ENCODE peak calls at places on chromosome 1, in four cellular contexts. G, L, M and O are unnamed samples.

GRCh38 chr1:66676616-66677298 is 75.5 kb upstream of the DYNLT5 start:
- DNase-seq in G (no peak), L (peak), M (peak), O (peak)

GRCh38 chr1:221793439-221794078 is 51.7 kb upstream of the DUSP10 start:
- DNase-seq in G (no peak), L (no peak), M (no peak), O (no peak)

GRCh38 chr1:161017756-161018630 is 3.0 kb downstream of the F11R start:
- DNase-seq in G (no peak), L (no peak), M (no peak), O (no peak)

GRCh38 chr1:18404460-18404859 is 76.3 kb upstream of the KLHDC7A start:
- DNase-seq in G (no peak), L (no peak), M (no peak), O (no peak)

GRCh38 chr1:200660719-200661118 is 9.0 kb downstream of the DDX59 start:
- DNase-seq in G (no peak), L (no peak), M (peak), O (peak)

GRCh38 chr1:183721041-183721440 is 67.9 kb upstream of the APOBEC4 start:
- DNase-seq in G (no peak), L (no peak), M (no peak), O (no peak)

GRCh38 chr1:158362501-158362900 is 8.8 kb downstream of the CD1E start:
- DNase-seq in G (no peak), L (no peak), M (no peak), O (no peak)

GRCh38 chr1:41221995-41222991 is 19.8 kb downstream of the SCMH1 start:
- DNase-seq in G (no peak), L (no peak), M (peak), O (peak)

GRCh38 chr1:175511496-175511895 is 231.9 kb downstream of the TNR start:
- DNase-seq in G (no peak), L (no peak), M (no peak), O (no peak)

GRCh38 chr1:162561616-162562451 is at the start of gene UAP1:
- DNase-seq in G (no peak), L (no peak), M (no peak), O (no peak)

GRCh38 chr1:167663002-167663772 is 33.2 kb downstream of the RCSD1 start:
- DNase-seq in G (peak), L (peak), M (peak), O (peak)

GRCh38 chr1:151371744-151372410 is 628 bp downstream of the SELENBP1 start:
- DNase-seq in G (peak), L (peak), M (peak), O (peak)

GRCh38 chr1:203678943-203679661 is 52.5 kb downstream of the ATP2B4 start:
- DNase-seq in G (no peak), L (no peak), M (no peak), O (no peak)

GRCh38 chr1:202551683-202552082 is 158.6 kb downstream of the SYT2 start:
- DNase-seq in G (peak), L (no peak), M (no peak), O (peak)

GRCh38 chr1:34825455-34826081 is 32.8 kb downstream of the GJA4 start:
- DNase-seq in G (peak), L (no peak), M (no peak), O (no peak)

GRCh38 chr1:17023573-17023972 is 11.8 kb upstream of the ATP13A2 start:
- DNase-seq in G (no peak), L (no peak), M (no peak), O (no peak)

GRCh38 chr1:203250936-203251335 is 21.5 kb upstream of the CHIT1 start:
- DNase-seq in G (no peak), L (no peak), M (no peak), O (no peak)

GRCh38 chr1:23194119-23194984 is 22.9 kb downstream of the HTR1D start:
- DNase-seq in G (peak), L (peak), M (peak), O (peak)

GRCh38 chr1:218525451-218526197 is 180.5 kb downstream of the TGFB2 start:
- DNase-seq in G (no peak), L (no peak), M (no peak), O (no peak)

GRCh38 chr1:4170548-4170947 is 270.5 kb upstream of the C1orf174 start:
- DNase-seq in G (no peak), L (no peak), M (no peak), O (no peak)

GRCh38 chr1:56397811-56398231 is 181.5 kb downstream of the PLPP3 start:
- DNase-seq in G (no peak), L (peak), M (peak), O (peak)

GRCh38 chr1:225921734-225922709 is 2.0 kb downstream of the PYCR2 start:
- DNase-seq in G (peak), L (no peak), M (no peak), O (peak)

GRCh38 chr1:22500476-22500875 is 48.8 kb downstream of the ZBTB40 start:
- DNase-seq in G (no peak), L (peak), M (peak), O (peak)

GRCh38 chr1:2349821-2350220 is 41.5 kb downstream of the MORN1 start:
- DNase-seq in G (no peak), L (no peak), M (no peak), O (no peak)

GRCh38 chr1:151846062-151846568 is 6.5 kb upstream of the C2CD4D start:
- DNase-seq in G (no peak), L (no peak), M (peak), O (peak)

GRCh38 chr1:53639251-53639721 is 99.7 kb downstream of the GLIS1 start:
- DNase-seq in G (peak), L (peak), M (no peak), O (peak)

GRCh38 chr1:233113009-233113712 is 162.8 kb downstream of the NTPCR start:
- DNase-seq in G (peak), L (peak), M (peak), O (peak)

GRCh38 chr1:31295874-31296485 is 608 bp downstream of the SNRNP40 start:
- DNase-seq in G (no peak), L (no peak), M (no peak), O (peak)

GRCh38 chr1:243234978-243235657 is 20.0 kb downstream of the CEP170 start:
- DNase-seq in G (no peak), L (peak), M (peak), O (peak)

GRCh38 chr1:244302889-244303609 is 148.7 kb downstream of the ADSS2 start:
- DNase-seq in G (peak), L (peak), M (peak), O (peak)

GRCh38 chr1:2052756-2053155 is 2.5 kb downstream of the PRKCZ start:
- DNase-seq in G (no peak), L (no peak), M (no peak), O (no peak)

GRCh38 chr1:186183970-186184628 is 191.0 kb downstream of the TPR start:
- DNase-seq in G (no peak), L (peak), M (peak), O (no peak)

GRCh38 chr1:234658143-234658542 is 48.2 kb upstream of the IRF2BP2 start:
- DNase-seq in G (peak), L (peak), M (peak), O (peak)

GRCh38 chr1:64967381-64967780 is 1.0 kb upstream of the JAK1 start:
- DNase-seq in G (no peak), L (no peak), M (no peak), O (no peak)

GRCh38 chr1:224067207-224067606 is 46.7 kb upstream of the FBXO28 start:
- DNase-seq in G (no peak), L (no peak), M (no peak), O (no peak)

GRCh38 chr1:54570161-54570560 is 22.1 kb downstream of the ACOT11 start:
- DNase-seq in G (no peak), L (no peak), M (no peak), O (no peak)

GRCh38 chr1:177650947-177651346 is 318.9 kb downstream of the SEC16B start:
- DNase-seq in G (no peak), L (no peak), M (no peak), O (no peak)

GRCh38 chr1:203669739-203670138 is 43.1 kb downstream of the ATP2B4 start:
- DNase-seq in G (no peak), L (peak), M (peak), O (peak)

DNA sequence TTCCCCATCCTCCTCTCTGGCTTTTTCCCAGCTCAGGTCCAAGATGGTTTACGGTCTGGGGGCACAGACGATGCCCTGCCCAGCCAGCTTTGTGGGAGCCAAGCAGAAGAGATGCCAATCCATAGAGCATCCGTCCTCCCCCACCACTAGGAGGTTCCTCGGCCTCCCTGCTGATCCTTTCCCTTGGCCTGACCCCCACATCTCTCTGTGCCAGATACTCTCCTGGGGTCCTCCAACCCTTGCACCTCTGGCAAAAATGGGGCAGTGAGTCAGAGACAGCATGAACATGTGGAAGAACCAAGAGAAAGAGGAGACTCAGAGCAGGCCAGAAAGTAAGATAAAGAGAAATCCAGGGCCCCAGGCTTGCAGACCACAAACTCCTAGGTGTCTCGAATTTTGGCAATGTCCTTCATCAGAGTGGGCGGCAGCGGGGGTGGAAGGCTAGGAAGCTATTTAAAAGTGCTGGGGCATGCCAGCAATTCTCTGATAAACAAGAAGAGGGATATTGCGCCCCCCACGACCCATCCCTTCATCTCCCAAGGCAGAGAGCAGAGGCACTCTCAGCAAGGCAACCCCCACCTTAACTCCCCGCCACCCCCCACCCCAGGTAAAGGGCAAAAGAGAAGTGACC is 11.4 kb downstream of the BLACAT1 start:
- DNase-seq in G (no peak), L (no peak), M (peak), O (no peak)
- TF ChIP-seq CTCF in G (no peak), L (no peak), M (peak), O (no peak)

DNA sequence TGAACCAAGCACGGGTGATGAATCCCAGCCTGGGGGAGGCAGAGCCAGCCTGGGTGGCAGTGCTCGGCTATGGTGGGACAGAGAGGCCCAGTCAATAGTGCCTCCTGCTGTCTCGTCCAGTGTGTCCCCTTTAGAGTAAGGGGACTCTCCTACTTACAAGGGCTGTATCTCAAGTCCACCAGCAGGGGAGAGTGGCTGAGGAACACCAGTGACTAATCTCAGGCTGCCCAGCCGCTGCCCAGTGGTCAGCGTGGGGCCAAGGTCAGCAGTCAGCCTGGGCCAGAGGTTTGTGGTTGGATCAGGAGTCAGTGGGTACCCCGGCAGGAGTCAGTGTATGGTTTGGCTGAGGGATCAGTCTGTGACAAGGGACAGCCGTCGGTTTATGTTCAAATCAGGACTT is 109.2 kb upstream of the RUNX3 start:
- DNase-seq in G (no peak), L (no peak), M (no peak), O (no peak)
- H3K4me3 ChIP-seq in G (no peak), L (no peak), M (no peak), O (no peak)

GRCh38 chr1:9823943-9824701 is at the start of gene CLSTN1:
- DNase-seq in G (peak), L (peak), M (peak), O (peak)
- TF ChIP-seq CTCF in G (no peak), L (no peak), M (no peak), O (no peak)

GRCh38 chr1:173603056-173603591 is at the start of gene SLC9C2:
- DNase-seq in G (no peak), L (peak), M (peak), O (peak)
- H3K4me3 ChIP-seq in G (no peak), L (no peak), M (peak), O (peak)

GRCh38 chr1:155091071-155092051 is 12.7 kb downstream of the EFNA3 start:
- DNase-seq in G (peak), L (peak), M (peak), O (peak)
- TF ChIP-seq CTCF in G (peak), L (peak), M (peak), O (peak)

GRCh38 chr1:236700903-236701302 is 14.6 kb downstream of the ACTN2 start:
- DNase-seq in G (no peak), L (no peak), M (no peak), O (no peak)

GRCh38 chr1:236710328-236710892 is 24.1 kb downstream of the ACTN2 start:
- DNase-seq in G (no peak), L (no peak), M (no peak), O (no peak)

GRCh38 chr1:236702995-236703394 is 16.7 kb downstream of the ACTN2 start:
- DNase-seq in G (no peak), L (no peak), M (no peak), O (no peak)

GRCh38 chr1:236701782-236702181 is 15.5 kb downstream of the ACTN2 start:
- DNase-seq in G (no peak), L (no peak), M (no peak), O (no peak)

GRCh38 chr1:236705771-236706565 is 19.7 kb downstream of the ACTN2 start:
- DNase-seq in G (no peak), L (no peak), M (no peak), O (no peak)
- H3K4me3 ChIP-seq in G (no peak), L (no peak), M (no peak), O (no peak)

GRCh38 chr1:205921559-205921887 is 21.7 kb downstream of the SLC26A9 start:
- DNase-seq in G (no peak), L (no peak), M (no peak), O (no peak)

GRCh38 chr1:205922314-205922713 is 20.9 kb downstream of the SLC26A9 start:
- DNase-seq in G (no peak), L (no peak), M (no peak), O (no peak)

GRCh38 chr1:205920159-205920558 is 23.1 kb downstream of the SLC26A9 start:
- DNase-seq in G (no peak), L (peak), M (peak), O (peak)

GRCh38 chr1:205922806-205923205 is 20.4 kb downstream of the SLC26A9 start:
- DNase-seq in G (no peak), L (no peak), M (no peak), O (no peak)

DNA sequence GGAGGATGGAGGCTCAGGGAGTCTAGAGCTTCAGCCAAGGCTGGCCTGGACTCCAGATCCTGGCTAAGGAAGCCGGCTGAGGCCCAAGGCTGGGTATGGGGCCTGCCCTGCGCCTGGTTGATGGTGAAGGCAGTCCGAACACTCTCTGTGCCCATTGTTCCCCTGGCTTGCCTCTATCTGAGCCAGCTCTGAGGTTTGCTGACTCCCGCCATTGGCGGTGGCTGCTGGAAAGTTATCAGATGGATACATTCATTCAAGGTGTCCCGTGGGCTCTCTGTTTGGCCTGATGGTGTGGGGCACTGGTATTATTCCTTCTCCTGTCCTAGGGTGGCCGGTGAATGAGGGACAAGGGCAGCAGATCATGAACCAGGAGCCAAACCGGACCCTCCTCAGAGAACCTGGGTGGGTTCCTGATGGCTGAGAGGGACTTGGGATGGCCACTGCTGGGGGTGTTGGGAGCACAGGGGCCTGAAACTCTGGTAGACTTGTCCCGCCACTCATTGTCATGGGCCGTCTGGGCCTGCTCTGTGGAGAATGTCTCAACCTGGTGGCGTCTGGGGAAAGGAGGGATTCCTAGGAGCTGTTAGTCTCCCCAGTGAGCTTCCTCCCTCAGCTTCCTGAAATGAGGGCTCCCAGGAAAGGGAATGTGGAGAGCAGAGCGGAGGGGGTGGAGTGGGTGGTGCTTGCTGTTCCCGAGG is 22.2 kb downstream of the SLC26A9 start:
- DNase-seq in G (no peak), L (no peak), M (no peak), O (no peak)
- TF ChIP-seq CTCF in G (no peak), L (no peak), M (no peak), O (no peak)

DNA sequence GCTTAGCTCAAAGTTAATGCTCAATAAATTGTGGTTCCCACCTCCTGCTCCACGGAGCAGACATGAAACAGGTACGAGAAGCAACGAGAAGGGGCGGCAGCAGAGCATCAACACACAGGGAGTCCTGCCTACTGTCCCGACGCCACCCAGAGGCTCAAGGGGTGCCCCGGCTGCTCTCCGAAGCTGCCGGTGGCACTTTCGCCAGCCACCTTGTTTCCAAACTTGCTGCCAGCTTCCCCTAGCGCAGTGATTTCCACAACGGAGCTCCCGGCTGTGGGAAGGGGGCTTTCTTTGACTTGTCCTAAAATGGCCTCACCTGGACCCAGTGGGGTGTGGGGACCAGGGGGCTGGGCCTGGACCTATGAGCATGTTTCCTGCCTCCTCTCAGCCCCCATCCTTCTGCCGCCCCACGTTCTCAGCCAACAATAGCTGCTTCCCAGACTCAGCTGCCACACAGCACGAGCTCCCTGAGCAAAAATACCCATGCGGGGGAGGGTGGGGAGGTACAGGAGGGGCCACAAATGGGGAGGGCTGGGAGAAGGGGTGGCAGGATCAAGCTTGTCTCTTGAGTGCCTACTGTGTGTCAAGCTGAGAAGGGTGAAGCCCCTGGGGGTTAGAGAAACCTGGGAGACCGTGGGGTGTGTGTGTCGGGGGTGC is 35.6 kb upstream of the ECE1 start:
- DNase-seq in G (no peak), L (no peak), M (no peak), O (no peak)
- H3K4me3 ChIP-seq in G (no peak), L (no peak), M (no peak), O (no peak)

DNA sequence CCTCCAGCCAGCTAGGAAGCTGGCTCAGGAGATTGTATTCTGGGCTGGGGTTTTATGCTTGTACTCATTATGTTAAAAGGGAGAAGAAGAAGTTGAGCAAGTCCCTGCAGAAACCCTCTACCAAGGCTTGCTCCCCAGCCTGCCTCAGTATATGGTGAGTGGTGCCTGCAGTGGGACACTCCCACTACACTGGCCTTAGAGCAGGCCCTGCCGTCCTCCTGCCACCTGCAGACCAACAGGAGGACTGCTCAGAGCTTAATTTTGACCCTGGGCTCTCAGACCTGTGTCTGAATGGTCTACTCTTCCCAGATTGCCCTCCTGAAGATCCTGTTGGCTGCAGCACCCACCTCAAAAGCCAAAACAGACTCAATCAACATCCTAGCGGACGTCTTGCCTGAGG is 13.0 kb downstream of the STRIP1 start:
- DNase-seq in G (no peak), L (no peak), M (no peak), O (no peak)
- TF ChIP-seq CTCF in G (peak), L (no peak), M (no peak), O (no peak)